ENCODE peak calls at places on chromosome 16, in ten cellular contexts. S is nephron progenitor cell; I is Calu3; M is ovary; P is H9; E is CD8-positive, alpha-beta T cell; X is fibroblast of lung; O is RWPE1; J is keratinocyte; B is prostate gland. A is an unnamed sample.
A peak's percentile ranks its signal among the peaks of the same experiment; 100 is the strongest.

GRCh38 chr16:30041841-30042240 is 10.8 kb upstream of the TLCD3B start:
- DNase-seq in S (no peak), I (peak; percentile 44), M (no peak), P (no peak), E (no peak), X (peak; percentile 63), O (no peak), J (no peak), B (no peak), A (peak; percentile 49)

GRCh38 chr16:26027060-26027459 is 335.3 kb downstream of the HS3ST4 start:
- DNase-seq in S (no peak), I (no peak), M (no peak), P (no peak), E (no peak), X (no peak), O (no peak), J (no peak), B (no peak), A (no peak)

GRCh38 chr16:30063893-30064745 is 1.4 kb upstream of the ALDOA start:
- DNase-seq in S (peak; percentile 61), I (peak; percentile 68), M (peak; percentile 79), P (peak; percentile 77), E (peak; percentile 65), X (peak; percentile 52), O (no peak), J (no peak), B (peak; percentile 78), A (peak; percentile 55)

GRCh38 chr16:25140459-25140858 is 28.9 kb downstream of the LCMT1 start:
- DNase-seq in S (no peak), I (no peak), M (no peak), P (no peak), E (no peak), X (no peak), O (no peak), J (no peak), B (no peak), A (no peak)

GRCh38 chr16:31870809-31871208 is 2.8 kb upstream of the ZNF267 start:
- DNase-seq in S (no peak), I (no peak), M (no peak), P (no peak), E (no peak), X (no peak), O (no peak), J (no peak), B (no peak), A (no peak)

GRCh38 chr16:1127971-1128715 is 24.8 kb upstream of the CACNA1H start:
- DNase-seq in S (no peak), I (no peak), M (no peak), P (no peak), E (no peak), X (no peak), O (no peak), J (no peak), B (no peak), A (no peak)

GRCh38 chr16:66381585-66382170 is 15.2 kb downstream of the CDH5 start:
- DNase-seq in S (no peak), I (no peak), M (no peak), P (no peak), E (no peak), X (no peak), O (no peak), J (no peak), B (no peak), A (no peak)

GRCh38 chr16:30394603-30395154 is 541 bp upstream of the ZNF48 start:
- DNase-seq in S (no peak), I (no peak), M (no peak), P (no peak), E (no peak), X (no peak), O (no peak), J (no peak), B (no peak), A (no peak)

DNA sequence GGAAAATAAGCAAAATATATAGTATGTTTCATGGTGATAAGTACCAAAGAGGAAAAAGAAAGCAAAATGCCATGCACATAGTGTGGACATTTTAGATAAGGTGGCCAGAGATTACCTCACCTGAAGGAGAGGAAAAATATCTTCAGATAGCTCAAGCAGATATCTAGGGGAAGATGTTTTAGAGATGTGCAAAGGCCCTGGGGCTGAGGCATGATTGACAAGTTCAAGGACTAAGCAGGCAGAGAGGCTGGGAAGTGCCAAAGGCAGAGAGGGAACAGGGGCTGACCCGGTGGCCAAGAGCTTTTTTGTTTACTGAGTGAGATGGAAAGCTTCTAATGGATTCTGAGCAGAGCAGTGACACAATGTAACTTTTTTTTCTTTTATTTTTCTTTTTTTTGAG is 4.4 kb upstream of the MT4 start:
- DNase-seq in S (no peak), I (no peak), M (no peak), P (no peak), E (no peak), X (no peak), O (no peak), J (no peak), B (no peak), A (no peak)
- TF ChIP-seq CTCF in S (no peak), I (no peak), M (no peak), P (no peak), E (no peak), X (no peak), O (no peak), J (no peak), B (no peak), A (no peak)

GRCh38 chr16:81444448-81445121 is at the start of gene CMIP:
- DNase-seq in S (peak; percentile 90), I (peak; percentile 92), M (peak; percentile 87), P (peak; percentile 82), E (peak; percentile 83), X (peak; percentile 72), O (peak; percentile 93), J (no peak), B (peak; percentile 78), A (peak; percentile 67)

GRCh38 chr16:81445926-81446317 is 1.3 kb downstream of the CMIP start:
- DNase-seq in S (no peak), I (no peak), M (no peak), P (no peak), E (no peak), X (no peak), O (no peak), J (no peak), B (peak; percentile 33), A (peak; percentile 21)

GRCh38 chr16:81446318-81447275 is 2.0 kb downstream of the CMIP start:
- DNase-seq in S (no peak), I (peak; percentile 65), M (no peak), P (no peak), E (peak; percentile 34), X (no peak), O (peak; percentile 68), J (no peak), B (peak; percentile 72), A (peak; percentile 51)

GRCh38 chr16:81443688-81444447 is 740 bp upstream of the CMIP start:
- DNase-seq in S (peak; percentile 59), I (peak; percentile 45), M (peak; percentile 56), P (peak; percentile 52), E (no peak), X (no peak), O (no peak), J (no peak), B (no peak), A (no peak)

DNA sequence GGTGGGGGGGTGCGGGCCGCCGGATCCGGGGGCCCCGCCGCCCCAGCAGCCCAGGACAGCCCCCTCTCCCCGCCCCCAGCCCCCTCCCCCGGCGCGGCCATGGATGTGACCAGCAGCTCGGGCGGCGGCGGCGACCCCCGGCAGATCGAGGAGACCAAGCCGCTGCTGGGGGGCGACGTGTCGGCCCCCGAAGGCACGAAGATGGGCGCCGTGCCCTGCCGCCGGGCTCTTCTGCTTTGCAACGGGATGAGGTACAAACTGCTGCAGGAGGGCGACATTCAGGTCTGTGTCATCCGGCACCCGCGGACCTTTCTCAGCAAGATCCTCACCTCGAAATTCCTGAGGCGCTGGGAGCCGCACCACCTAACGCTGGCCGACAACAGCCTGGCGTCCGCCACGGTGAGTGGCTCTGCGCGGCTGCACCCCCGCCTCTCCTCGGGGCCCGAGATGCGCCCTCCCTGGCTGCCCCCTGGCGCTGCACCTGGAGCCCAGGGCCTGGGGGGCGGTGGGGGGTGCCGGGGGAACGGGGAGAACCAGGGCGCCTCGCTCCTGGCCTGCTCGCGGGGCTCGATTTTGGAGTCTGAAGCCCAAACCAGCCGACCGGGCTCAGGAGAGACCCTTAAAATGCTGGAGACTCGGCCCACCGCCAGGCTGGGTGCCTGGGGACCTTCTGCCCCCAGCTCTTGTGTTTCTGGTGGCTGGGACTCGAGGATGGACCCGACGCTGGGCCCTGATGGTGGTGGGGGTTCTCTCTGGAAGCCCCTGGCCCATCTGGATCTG is 725 bp downstream of the CMIP start:
- DNase-seq in S (peak; percentile 55), I (peak; percentile 63), M (peak; percentile 33), P (no peak), E (peak; percentile 49), X (no peak), O (peak; percentile 42), J (no peak), B (no peak), A (peak; percentile 30)
- TF ChIP-seq CTCF in S (no peak), I (no peak), M (no peak), P (peak; percentile 16), E (no peak), X (no peak), O (no peak), J (peak; percentile 11), B (no peak), A (no peak)

GRCh38 chr16:27226976-27227705 is 23.8 kb downstream of the KDM8 start:
- DNase-seq in S (no peak), I (no peak), M (no peak), P (no peak), E (no peak), X (no peak), O (no peak), J (no peak), B (no peak), A (no peak)

GRCh38 chr16:27229891-27230470 is 26.7 kb downstream of the KDM8 start:
- DNase-seq in S (no peak), I (no peak), M (no peak), P (no peak), E (no peak), X (no peak), O (no peak), J (no peak), B (no peak), A (no peak)

GRCh38 chr16:27230562-27230991 is 27.3 kb downstream of the KDM8 start:
- DNase-seq in S (no peak), I (no peak), M (no peak), P (no peak), E (peak; percentile 85), X (no peak), O (no peak), J (no peak), B (no peak), A (no peak)

GRCh38 chr16:27228036-27228435 is 24.7 kb downstream of the KDM8 start:
- DNase-seq in S (no peak), I (no peak), M (no peak), P (no peak), E (no peak), X (no peak), O (no peak), J (no peak), B (no peak), A (no peak)

DNA sequence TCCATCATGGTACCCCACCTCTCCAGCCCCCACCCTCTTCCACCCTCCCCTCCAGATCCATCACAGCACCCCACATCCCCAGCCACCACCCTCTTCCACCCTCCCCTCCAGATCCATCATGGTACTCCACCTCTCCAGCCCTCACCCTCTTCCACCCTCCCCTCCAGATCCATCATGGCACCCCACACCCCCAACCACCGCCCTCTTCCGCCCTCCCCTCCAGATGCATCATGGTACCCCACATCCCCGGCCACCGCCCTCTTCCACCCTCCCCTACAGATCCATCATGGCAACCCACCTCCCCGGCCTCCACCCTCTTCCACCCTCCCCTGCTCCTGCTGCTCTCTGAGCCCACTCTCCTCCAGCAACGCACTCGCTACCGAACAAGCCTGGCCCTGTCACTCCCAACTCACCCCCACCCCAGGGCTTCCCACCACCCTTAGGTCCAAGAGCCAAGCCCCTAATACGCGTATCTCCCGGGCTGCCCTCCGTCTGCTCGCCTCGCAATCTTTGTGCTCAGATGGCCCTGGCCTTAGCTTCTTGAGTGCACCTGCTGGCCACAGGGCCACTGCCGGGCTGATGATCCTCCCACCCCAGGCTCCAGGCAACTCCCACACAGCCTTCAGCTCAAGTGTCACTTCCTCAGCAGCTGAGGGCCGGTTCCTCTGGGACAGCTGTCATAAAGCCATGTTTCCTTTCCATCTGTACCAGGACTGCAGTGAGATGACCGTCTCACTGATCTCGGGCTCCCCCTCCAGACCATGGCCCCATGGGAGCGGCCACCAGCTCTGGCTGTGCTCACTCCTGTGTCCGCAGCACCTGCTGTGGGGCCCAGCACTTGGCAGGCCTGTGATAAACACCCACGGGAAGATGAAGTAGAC is 25.5 kb downstream of the KDM8 start:
- DNase-seq in S (peak; percentile 66), I (no peak), M (no peak), P (no peak), E (no peak), X (no peak), O (no peak), J (no peak), B (no peak), A (no peak)
- TF ChIP-seq CTCF in S (no peak), I (no peak), M (no peak), P (no peak), E (no peak), X (no peak), O (no peak), J (no peak), B (no peak), A (no peak)

DNA sequence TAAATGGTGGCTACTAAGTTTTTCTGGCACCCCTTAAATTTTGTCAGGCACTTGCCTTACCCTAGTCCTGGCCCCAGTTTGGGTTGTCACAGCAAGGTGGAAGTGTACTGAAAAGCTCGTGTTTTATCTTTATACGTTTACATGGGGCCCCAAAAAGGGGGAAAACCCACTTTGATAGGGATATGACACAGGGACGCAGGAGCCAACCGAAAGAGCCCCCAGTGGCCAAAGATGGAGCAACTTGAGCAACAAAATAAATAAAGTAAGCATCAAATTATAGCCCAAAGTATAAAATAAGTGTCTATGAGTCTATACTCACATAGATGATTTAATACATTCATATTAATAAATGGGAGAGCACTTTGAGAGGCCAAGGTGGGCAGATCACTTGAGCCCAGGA is 5.0 kb upstream of the CETP start:
- DNase-seq in S (no peak), I (no peak), M (no peak), P (no peak), E (no peak), X (no peak), O (no peak), J (no peak), B (no peak), A (no peak)
- TF ChIP-seq CTCF in S (no peak), I (no peak), M (no peak), P (peak; percentile 36), E (no peak), X (peak; percentile 16), O (no peak), J (no peak), B (no peak), A (no peak)